ENCODE peak calls at places on chromosomes 1 and 21, in five cellular contexts. One of them, this sample, is unnamed.

GRCh38 chr1:37439672-37439995 is 34.7 kb upstream of the ZC3H12A start:
- DNase-seq in stomach: no peak
- DNase-seq in GM12891: no peak
- DNase-seq in heart left ventricle: no peak
- DNase-seq in ovary: no peak
- DNase-seq in this sample: no peak

GRCh38 chr1:29547300-29547699 is 311.0 kb downstream of the PTPRU start:
- DNase-seq in ovary: no peak
- DNase-seq in heart left ventricle: no peak
- DNase-seq in stomach: no peak
- DNase-seq in GM12891: no peak
- DNase-seq in this sample: no peak

GRCh38 chr1:201925961-201926585 is 20.3 kb downstream of the LMOD1 start:
- DNase-seq in GM12891: no peak
- DNase-seq in stomach: no peak
- DNase-seq in ovary: no peak
- DNase-seq in heart left ventricle: no peak
- DNase-seq in this sample: no peak

GRCh38 chr1:11736746-11737639 is 1.1 kb downstream of the AGTRAP start:
- DNase-seq in ovary: peak; percentile 71
- DNase-seq in heart left ventricle: peak; percentile 62
- DNase-seq in GM12891: no peak
- DNase-seq in stomach: peak; percentile 55
- DNase-seq in this sample: peak; percentile 78

GRCh38 chr1:92441316-92442311 is 45.1 kb downstream of the GFI1 start:
- DNase-seq in stomach: peak; percentile 61
- DNase-seq in ovary: no peak
- DNase-seq in GM12891: no peak
- DNase-seq in heart left ventricle: no peak
- DNase-seq in this sample: peak; percentile 7

GRCh38 chr1:6465461-6466005 is 440 bp downstream of the TNFRSF25 start:
- DNase-seq in heart left ventricle: no peak
- DNase-seq in stomach: no peak
- DNase-seq in ovary: no peak
- DNase-seq in GM12891: no peak
- DNase-seq in this sample: no peak

GRCh38 chr21:35048706-35049617 is at the start of gene RUNX1:
- DNase-seq in GM12891: peak; percentile 33
- DNase-seq in ovary: no peak
- DNase-seq in heart left ventricle: peak; percentile 45
- DNase-seq in stomach: peak; percentile 52
- DNase-seq in this sample: no peak

GRCh38 chr1:47997289-47998200 is at the start of gene TRABD2B:
- DNase-seq in GM12891: peak; percentile 94
- DNase-seq in heart left ventricle: peak; percentile 82
- DNase-seq in ovary: peak; percentile 84
- DNase-seq in stomach: peak; percentile 79
- DNase-seq in this sample: peak; percentile 71

GRCh38 chr21:45894107-45894810 is 87.3 kb upstream of the COL6A1 start:
- DNase-seq in stomach: no peak
- DNase-seq in GM12891: no peak
- DNase-seq in heart left ventricle: peak; percentile 63
- DNase-seq in ovary: peak; percentile 60
- DNase-seq in this sample: no peak

GRCh38 chr1:154996966-154997701 is 3.7 kb downstream of the LENEP start:
- DNase-seq in heart left ventricle: no peak
- DNase-seq in stomach: no peak
- DNase-seq in ovary: no peak
- DNase-seq in GM12891: no peak
- DNase-seq in this sample: no peak

GRCh38 chr1:12618661-12619395 is 818 bp upstream of the DHRS3 start:
- DNase-seq in heart left ventricle: peak; percentile 80
- DNase-seq in GM12891: no peak
- DNase-seq in stomach: peak; percentile 65
- DNase-seq in ovary: peak; percentile 79
- DNase-seq in this sample: peak; percentile 83

GRCh38 chr21:45536301-45537081 is 5.7 kb downstream of the SLC19A1 start:
- DNase-seq in GM12891: no peak
- DNase-seq in stomach: peak; percentile 25
- DNase-seq in heart left ventricle: no peak
- DNase-seq in ovary: peak; percentile 34
- DNase-seq in this sample: no peak

GRCh38 chr1:20891091-20891490 is 104.0 kb upstream of the HP1BP3 start:
- DNase-seq in stomach: no peak
- DNase-seq in heart left ventricle: no peak
- DNase-seq in GM12891: no peak
- DNase-seq in ovary: no peak
- DNase-seq in this sample: no peak

GRCh38 chr1:112517231-112517630 is 8.5 kb downstream of the WNT2B start:
- DNase-seq in GM12891: no peak
- DNase-seq in stomach: no peak
- DNase-seq in heart left ventricle: no peak
- DNase-seq in ovary: no peak
- DNase-seq in this sample: no peak

GRCh38 chr1:46061146-46061545 is 71.3 kb downstream of the PIK3R3 start:
- DNase-seq in stomach: no peak
- DNase-seq in GM12891: no peak
- DNase-seq in ovary: no peak
- DNase-seq in heart left ventricle: no peak
- DNase-seq in this sample: no peak

GRCh38 chr1:8866792-8867415 is 11.6 kb downstream of the ENO1 start:
- DNase-seq in heart left ventricle: no peak
- DNase-seq in ovary: no peak
- DNase-seq in GM12891: no peak
- DNase-seq in stomach: no peak
- DNase-seq in this sample: no peak

GRCh38 chr21:37915941-37916794 is at the start of gene KCNJ6:
- DNase-seq in stomach: peak; percentile 35
- DNase-seq in heart left ventricle: peak; percentile 21
- DNase-seq in GM12891: no peak
- DNase-seq in ovary: no peak
- DNase-seq in this sample: peak; percentile 14

GRCh38 chr1:210607361-210607760 is 278.7 kb downstream of the HHAT start:
- DNase-seq in GM12891: no peak
- DNase-seq in heart left ventricle: no peak
- DNase-seq in stomach: no peak
- DNase-seq in ovary: no peak
- DNase-seq in this sample: no peak

GRCh38 chr1:58618303-58618702 is 41.3 kb upstream of the TACSTD2 start:
- DNase-seq in heart left ventricle: no peak
- DNase-seq in ovary: no peak
- DNase-seq in stomach: peak; percentile 70
- DNase-seq in GM12891: no peak
- DNase-seq in this sample: peak; percentile 54

GRCh38 chr21:38917045-38917774 is 111.5 kb downstream of the ETS2 start:
- DNase-seq in GM12891: no peak
- DNase-seq in heart left ventricle: no peak
- DNase-seq in stomach: peak; percentile 58
- DNase-seq in ovary: no peak
- DNase-seq in this sample: peak; percentile 82

GRCh38 chr1:1000357-1001056 is 610 bp upstream of the HES4 start:
- DNase-seq in GM12891: peak; percentile 75
- DNase-seq in stomach: peak; percentile 80
- DNase-seq in heart left ventricle: peak; percentile 89
- DNase-seq in ovary: peak; percentile 79
- DNase-seq in this sample: peak; percentile 71

GRCh38 chr21:33949516-33950424 is 34.2 kb upstream of the ATP5PO start:
- DNase-seq in ovary: no peak
- DNase-seq in stomach: no peak
- DNase-seq in heart left ventricle: no peak
- DNase-seq in GM12891: no peak
- DNase-seq in this sample: no peak

GRCh38 chr1:198657550-198658064 is 18.8 kb downstream of the PTPRC start:
- DNase-seq in GM12891: no peak
- DNase-seq in ovary: no peak
- DNase-seq in stomach: no peak
- DNase-seq in heart left ventricle: no peak
- DNase-seq in this sample: peak; percentile 37

GRCh38 chr1:27521336-27522147 is 31.6 kb upstream of the WASF2 start:
- DNase-seq in heart left ventricle: peak; percentile 53
- DNase-seq in ovary: no peak
- DNase-seq in stomach: no peak
- DNase-seq in GM12891: no peak
- DNase-seq in this sample: no peak

DNA sequence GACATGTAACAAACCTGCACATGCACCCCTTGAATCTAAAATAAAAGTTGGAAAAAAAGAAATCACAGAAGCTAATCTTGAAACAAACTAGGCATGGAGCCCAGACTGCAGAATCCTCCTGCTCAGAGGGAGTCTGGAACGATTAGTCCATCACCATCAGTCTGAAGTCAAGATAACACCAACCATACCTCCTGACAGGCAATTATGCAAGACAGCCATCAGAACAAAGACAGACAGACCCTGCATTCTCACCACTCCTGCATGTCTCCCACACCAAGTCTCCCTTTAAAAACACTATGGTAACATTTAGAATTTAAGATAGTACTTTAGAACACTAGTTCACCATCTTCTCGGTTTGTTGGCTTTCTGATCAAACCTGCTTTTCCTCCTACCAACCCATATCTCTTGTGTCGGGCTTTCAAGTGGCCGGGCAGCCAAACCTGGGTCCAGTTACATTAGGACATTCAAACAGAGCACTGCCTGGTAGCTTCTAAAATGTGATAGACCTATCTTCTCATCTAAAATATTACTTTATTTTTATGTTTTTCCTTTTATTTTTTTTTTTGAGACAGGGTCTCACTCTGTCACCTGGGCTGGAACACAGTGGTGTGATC is 10.1 kb downstream of the YARS1 start:
- DNase-seq in heart left ventricle: no peak
- DNase-seq in stomach: peak; percentile 31
- DNase-seq in GM12891: no peak
- DNase-seq in ovary: no peak
- DNase-seq in this sample: no peak
- TF ChIP-seq POLR2A in heart left ventricle: no peak
- TF ChIP-seq POLR2A in stomach: no peak
- TF ChIP-seq POLR2A in GM12891: no peak
- TF ChIP-seq POLR2A in ovary: no peak
- TF ChIP-seq POLR2A in this sample: no peak

GRCh38 chr1:203300441-203301330 is 4.6 kb upstream of the BTG2 start:
- DNase-seq in GM12891: no peak
- DNase-seq in stomach: no peak
- DNase-seq in heart left ventricle: no peak
- DNase-seq in ovary: no peak
- DNase-seq in this sample: peak; percentile 51
- TF ChIP-seq POLR2A in GM12891: peak; percentile 39
- TF ChIP-seq POLR2A in stomach: no peak
- TF ChIP-seq POLR2A in heart left ventricle: no peak
- TF ChIP-seq POLR2A in ovary: no peak
- TF ChIP-seq POLR2A in this sample: no peak

GRCh38 chr1:53326088-53326597 is 1.7 kb downstream of the LRP8 start:
- DNase-seq in GM12891: peak; percentile 98
- DNase-seq in ovary: peak; percentile 71
- DNase-seq in heart left ventricle: peak; percentile 89
- DNase-seq in stomach: peak; percentile 89
- DNase-seq in this sample: peak; percentile 88
- TF ChIP-seq POLR2A in GM12891: peak; percentile 78
- TF ChIP-seq POLR2A in ovary: no peak
- TF ChIP-seq POLR2A in heart left ventricle: no peak
- TF ChIP-seq POLR2A in stomach: no peak
- TF ChIP-seq POLR2A in this sample: no peak

GRCh38 chr1:153944822-153945117 is 1.7 kb downstream of the DENND4B start:
- DNase-seq in heart left ventricle: no peak
- DNase-seq in stomach: no peak
- DNase-seq in ovary: no peak
- DNase-seq in GM12891: no peak
- DNase-seq in this sample: no peak

GRCh38 chr1:153944005-153944821 is 2.3 kb downstream of the DENND4B start:
- DNase-seq in stomach: no peak
- DNase-seq in heart left ventricle: no peak
- DNase-seq in ovary: no peak
- DNase-seq in GM12891: no peak
- DNase-seq in this sample: no peak

GRCh38 chr1:153946622-153947246 is at the start of gene DENND4B:
- DNase-seq in GM12891: peak; percentile 97
- DNase-seq in heart left ventricle: peak; percentile 87
- DNase-seq in ovary: peak; percentile 90
- DNase-seq in stomach: peak; percentile 84
- DNase-seq in this sample: peak; percentile 71

GRCh38 chr1:153945131-153945794 is 1.3 kb downstream of the DENND4B start:
- DNase-seq in ovary: peak; percentile 60
- DNase-seq in GM12891: peak; percentile 82
- DNase-seq in heart left ventricle: peak; percentile 80
- DNase-seq in stomach: peak; percentile 51
- DNase-seq in this sample: no peak

GRCh38 chr1:153945795-153946621 is 510 bp downstream of the DENND4B start:
- DNase-seq in stomach: peak; percentile 86
- DNase-seq in heart left ventricle: peak; percentile 92
- DNase-seq in ovary: peak; percentile 86
- DNase-seq in GM12891: peak; percentile 93
- DNase-seq in this sample: peak; percentile 61
- TF ChIP-seq POLR2A in stomach: no peak
- TF ChIP-seq POLR2A in heart left ventricle: peak; percentile 42
- TF ChIP-seq POLR2A in ovary: peak; percentile 8
- TF ChIP-seq POLR2A in GM12891: peak; percentile 52
- TF ChIP-seq POLR2A in this sample: peak; percentile 73

GRCh38 chr1:228650946-228651345 is 84.3 kb upstream of the RHOU start:
- DNase-seq in GM12891: no peak
- DNase-seq in stomach: no peak
- DNase-seq in ovary: no peak
- DNase-seq in heart left ventricle: no peak
- DNase-seq in this sample: no peak

GRCh38 chr1:228646717-228647522 is 88.4 kb upstream of the RHOU start:
- DNase-seq in stomach: peak; percentile 32
- DNase-seq in ovary: peak; percentile 69
- DNase-seq in heart left ventricle: no peak
- DNase-seq in GM12891: peak; percentile 20
- DNase-seq in this sample: no peak

GRCh38 chr1:228648647-228649383 is 86.5 kb upstream of the RHOU start:
- DNase-seq in stomach: no peak
- DNase-seq in GM12891: no peak
- DNase-seq in heart left ventricle: no peak
- DNase-seq in ovary: peak; percentile 39
- DNase-seq in this sample: no peak

GRCh38 chr1:228650141-228650540 is 85.1 kb upstream of the RHOU start:
- DNase-seq in ovary: peak; percentile 49
- DNase-seq in stomach: no peak
- DNase-seq in GM12891: no peak
- DNase-seq in heart left ventricle: no peak
- DNase-seq in this sample: no peak

GRCh38 chr1:228647523-228648444 is 87.5 kb upstream of the RHOU start:
- DNase-seq in heart left ventricle: no peak
- DNase-seq in stomach: peak; percentile 34
- DNase-seq in GM12891: no peak
- DNase-seq in ovary: peak; percentile 76
- DNase-seq in this sample: peak; percentile 42
- TF ChIP-seq POLR2A in heart left ventricle: no peak
- TF ChIP-seq POLR2A in stomach: no peak
- TF ChIP-seq POLR2A in GM12891: no peak
- TF ChIP-seq POLR2A in ovary: no peak
- TF ChIP-seq POLR2A in this sample: no peak

GRCh38 chr1:44842763-44843655 is at the start of gene PTCH2:
- DNase-seq in ovary: peak; percentile 94
- DNase-seq in heart left ventricle: peak; percentile 74
- DNase-seq in GM12891: peak; percentile 71
- DNase-seq in stomach: peak; percentile 53
- DNase-seq in this sample: peak; percentile 51
- TF ChIP-seq POLR2A in ovary: peak; percentile 67
- TF ChIP-seq POLR2A in heart left ventricle: no peak
- TF ChIP-seq POLR2A in GM12891: no peak
- TF ChIP-seq POLR2A in stomach: no peak
- TF ChIP-seq POLR2A in this sample: peak; percentile 42

This sample was measured in prostate gland.